ENCODE peak calls at places on chromosomes 4 and X, in eight cellular contexts. One of them, this sample, is unnamed.

GRCh38 chr4:113384600-113384999 is 335.1 kb downstream of the ANK2 start:
- DNase-seq in esophagus squamous epithelium: no peak
- DNase-seq in heart right ventricle: no peak
- DNase-seq in heart left ventricle: no peak
- DNase-seq in fibroblast of mammary gland: peak
- DNase-seq in endodermal cell: no peak
- DNase-seq in brain microvascular endothelial cell: no peak
- DNase-seq in epithelial cell of esophagus: peak
- DNase-seq in this sample: no peak

GRCh38 chr4:168549145-168549544 is 52.3 kb downstream of the PALLD start:
- DNase-seq in esophagus squamous epithelium: no peak
- DNase-seq in heart right ventricle: no peak
- DNase-seq in heart left ventricle: no peak
- DNase-seq in fibroblast of mammary gland: peak
- DNase-seq in endodermal cell: no peak
- DNase-seq in brain microvascular endothelial cell: no peak
- DNase-seq in epithelial cell of esophagus: no peak
- DNase-seq in this sample: no peak

GRCh38 chr4:123415977-123416376 is 19.4 kb downstream of the SPRY1 start:
- DNase-seq in esophagus squamous epithelium: no peak
- DNase-seq in heart right ventricle: no peak
- DNase-seq in heart left ventricle: no peak
- DNase-seq in fibroblast of mammary gland: no peak
- DNase-seq in endodermal cell: no peak
- DNase-seq in brain microvascular endothelial cell: peak
- DNase-seq in epithelial cell of esophagus: peak
- DNase-seq in this sample: no peak

GRCh38 chr4:4791299-4791798 is 68.1 kb upstream of the MSX1 start:
- DNase-seq in esophagus squamous epithelium: no peak
- DNase-seq in heart right ventricle: no peak
- DNase-seq in heart left ventricle: no peak
- DNase-seq in fibroblast of mammary gland: peak
- DNase-seq in endodermal cell: no peak
- DNase-seq in brain microvascular endothelial cell: no peak
- DNase-seq in epithelial cell of esophagus: no peak
- DNase-seq in this sample: no peak

GRCh38 chrX:13078739-13079444 is 34.5 kb upstream of the FAM9C start:
- DNase-seq in esophagus squamous epithelium: no peak
- DNase-seq in heart right ventricle: peak
- DNase-seq in heart left ventricle: peak
- DNase-seq in fibroblast of mammary gland: peak
- DNase-seq in endodermal cell: no peak
- DNase-seq in brain microvascular endothelial cell: peak
- DNase-seq in epithelial cell of esophagus: no peak
- DNase-seq in this sample: peak

GRCh38 chr4:114115526-114115925 is 136.1 kb upstream of the ARSJ start:
- DNase-seq in esophagus squamous epithelium: no peak
- DNase-seq in heart right ventricle: no peak
- DNase-seq in heart left ventricle: no peak
- DNase-seq in fibroblast of mammary gland: no peak
- DNase-seq in endodermal cell: no peak
- DNase-seq in brain microvascular endothelial cell: no peak
- DNase-seq in epithelial cell of esophagus: no peak
- DNase-seq in this sample: no peak

GRCh38 chr4:17324431-17324830 is 187.5 kb downstream of the QDPR start:
- DNase-seq in esophagus squamous epithelium: no peak
- DNase-seq in heart right ventricle: peak
- DNase-seq in heart left ventricle: peak
- DNase-seq in fibroblast of mammary gland: peak
- DNase-seq in endodermal cell: peak
- DNase-seq in brain microvascular endothelial cell: peak
- DNase-seq in epithelial cell of esophagus: peak
- DNase-seq in this sample: no peak

GRCh38 chr4:188949608-188950007 is 810.4 kb downstream of the TRIML1 start:
- DNase-seq in esophagus squamous epithelium: no peak
- DNase-seq in heart right ventricle: no peak
- DNase-seq in heart left ventricle: no peak
- DNase-seq in fibroblast of mammary gland: no peak
- DNase-seq in endodermal cell: no peak
- DNase-seq in brain microvascular endothelial cell: no peak
- DNase-seq in epithelial cell of esophagus: no peak
- DNase-seq in this sample: no peak

GRCh38 chrX:77160301-77160700 is 286.9 kb upstream of the FGF16 start:
- DNase-seq in esophagus squamous epithelium: no peak
- DNase-seq in heart right ventricle: no peak
- DNase-seq in heart left ventricle: no peak
- DNase-seq in fibroblast of mammary gland: no peak
- DNase-seq in endodermal cell: peak
- DNase-seq in brain microvascular endothelial cell: no peak
- DNase-seq in epithelial cell of esophagus: peak
- DNase-seq in this sample: no peak

GRCh38 chr4:54913751-54914526 is 211.5 kb downstream of the KDR start:
- DNase-seq in esophagus squamous epithelium: no peak
- DNase-seq in heart right ventricle: peak
- DNase-seq in heart left ventricle: peak
- DNase-seq in fibroblast of mammary gland: no peak
- DNase-seq in endodermal cell: no peak
- DNase-seq in brain microvascular endothelial cell: no peak
- DNase-seq in epithelial cell of esophagus: no peak
- DNase-seq in this sample: no peak

GRCh38 chr4:152590179-152591031 is 54.5 kb upstream of the FBXW7 start:
- DNase-seq in esophagus squamous epithelium: no peak
- DNase-seq in heart right ventricle: no peak
- DNase-seq in heart left ventricle: no peak
- DNase-seq in fibroblast of mammary gland: peak
- DNase-seq in endodermal cell: no peak
- DNase-seq in brain microvascular endothelial cell: peak
- DNase-seq in epithelial cell of esophagus: peak
- DNase-seq in this sample: no peak

GRCh38 chr4:88059781-88060180 is 52.3 kb downstream of the PKD2 start:
- DNase-seq in esophagus squamous epithelium: no peak
- DNase-seq in heart right ventricle: no peak
- DNase-seq in heart left ventricle: no peak
- DNase-seq in fibroblast of mammary gland: no peak
- DNase-seq in endodermal cell: no peak
- DNase-seq in brain microvascular endothelial cell: no peak
- DNase-seq in epithelial cell of esophagus: no peak
- DNase-seq in this sample: no peak

GRCh38 chr4:175325230-175325629 is 407.1 kb downstream of the ADAM29 start:
- DNase-seq in esophagus squamous epithelium: no peak
- DNase-seq in heart right ventricle: no peak
- DNase-seq in heart left ventricle: no peak
- DNase-seq in fibroblast of mammary gland: peak
- DNase-seq in endodermal cell: no peak
- DNase-seq in brain microvascular endothelial cell: peak
- DNase-seq in epithelial cell of esophagus: no peak
- DNase-seq in this sample: no peak

GRCh38 chr4:76198411-76199237 is 15.0 kb downstream of the SCARB2 start:
- DNase-seq in esophagus squamous epithelium: no peak
- DNase-seq in heart right ventricle: peak
- DNase-seq in heart left ventricle: peak
- DNase-seq in fibroblast of mammary gland: peak
- DNase-seq in endodermal cell: peak
- DNase-seq in brain microvascular endothelial cell: peak
- DNase-seq in epithelial cell of esophagus: peak
- DNase-seq in this sample: peak

GRCh38 chr4:149311076-149311475 is 504.6 kb downstream of the IQCM start:
- DNase-seq in esophagus squamous epithelium: no peak
- DNase-seq in heart right ventricle: no peak
- DNase-seq in heart left ventricle: no peak
- DNase-seq in fibroblast of mammary gland: peak
- DNase-seq in endodermal cell: no peak
- DNase-seq in brain microvascular endothelial cell: no peak
- DNase-seq in epithelial cell of esophagus: peak
- DNase-seq in this sample: no peak

GRCh38 chr4:77010841-77011354 is 61.3 kb downstream of the SEPTIN11 start:
- DNase-seq in esophagus squamous epithelium: no peak
- DNase-seq in heart right ventricle: no peak
- DNase-seq in heart left ventricle: no peak
- DNase-seq in fibroblast of mammary gland: peak
- DNase-seq in endodermal cell: no peak
- DNase-seq in brain microvascular endothelial cell: peak
- DNase-seq in epithelial cell of esophagus: peak
- DNase-seq in this sample: no peak

GRCh38 chrX:17744896-17745523 is 7.7 kb downstream of the SCML1 start:
- DNase-seq in esophagus squamous epithelium: no peak
- DNase-seq in heart right ventricle: no peak
- DNase-seq in heart left ventricle: no peak
- DNase-seq in fibroblast of mammary gland: peak
- DNase-seq in endodermal cell: no peak
- DNase-seq in brain microvascular endothelial cell: no peak
- DNase-seq in epithelial cell of esophagus: peak
- DNase-seq in this sample: no peak

GRCh38 chr4:41693629-41694028 is 54.9 kb downstream of the PHOX2B start:
- DNase-seq in esophagus squamous epithelium: no peak
- DNase-seq in heart right ventricle: no peak
- DNase-seq in heart left ventricle: no peak
- DNase-seq in fibroblast of mammary gland: peak
- DNase-seq in endodermal cell: no peak
- DNase-seq in brain microvascular endothelial cell: peak
- DNase-seq in epithelial cell of esophagus: peak
- DNase-seq in this sample: no peak

GRCh38 chr4:169271692-169272007 is 894 bp upstream of the SH3RF1 start:
- DNase-seq in esophagus squamous epithelium: no peak
- DNase-seq in heart right ventricle: no peak
- DNase-seq in heart left ventricle: no peak
- DNase-seq in fibroblast of mammary gland: no peak
- DNase-seq in endodermal cell: no peak
- DNase-seq in brain microvascular endothelial cell: no peak
- DNase-seq in epithelial cell of esophagus: no peak
- DNase-seq in this sample: no peak

GRCh38 chr4:184348311-184349233 is 125.8 kb downstream of the IRF2 start:
- DNase-seq in esophagus squamous epithelium: no peak
- DNase-seq in heart right ventricle: no peak
- DNase-seq in heart left ventricle: no peak
- DNase-seq in fibroblast of mammary gland: no peak
- DNase-seq in endodermal cell: peak
- DNase-seq in brain microvascular endothelial cell: peak
- DNase-seq in epithelial cell of esophagus: peak
- DNase-seq in this sample: peak

GRCh38 chrX:97322401-97322800 is 438.7 kb downstream of the RPA4 start:
- DNase-seq in esophagus squamous epithelium: no peak
- DNase-seq in heart right ventricle: no peak
- DNase-seq in heart left ventricle: no peak
- DNase-seq in fibroblast of mammary gland: no peak
- DNase-seq in endodermal cell: no peak
- DNase-seq in brain microvascular endothelial cell: no peak
- DNase-seq in epithelial cell of esophagus: no peak
- DNase-seq in this sample: no peak

GRCh38 chrX:10189317-10190268 is 32.8 kb downstream of the CLCN4 start:
- DNase-seq in esophagus squamous epithelium: no peak
- DNase-seq in heart right ventricle: peak
- DNase-seq in heart left ventricle: peak
- DNase-seq in fibroblast of mammary gland: peak
- DNase-seq in endodermal cell: peak
- DNase-seq in brain microvascular endothelial cell: peak
- DNase-seq in epithelial cell of esophagus: peak
- DNase-seq in this sample: peak

GRCh38 chr4:168304744-168305459 is 13.7 kb downstream of the DDX60 start:
- DNase-seq in esophagus squamous epithelium: no peak
- DNase-seq in heart right ventricle: no peak
- DNase-seq in heart left ventricle: no peak
- DNase-seq in fibroblast of mammary gland: peak
- DNase-seq in endodermal cell: no peak
- DNase-seq in brain microvascular endothelial cell: peak
- DNase-seq in epithelial cell of esophagus: peak
- DNase-seq in this sample: no peak

DNA sequence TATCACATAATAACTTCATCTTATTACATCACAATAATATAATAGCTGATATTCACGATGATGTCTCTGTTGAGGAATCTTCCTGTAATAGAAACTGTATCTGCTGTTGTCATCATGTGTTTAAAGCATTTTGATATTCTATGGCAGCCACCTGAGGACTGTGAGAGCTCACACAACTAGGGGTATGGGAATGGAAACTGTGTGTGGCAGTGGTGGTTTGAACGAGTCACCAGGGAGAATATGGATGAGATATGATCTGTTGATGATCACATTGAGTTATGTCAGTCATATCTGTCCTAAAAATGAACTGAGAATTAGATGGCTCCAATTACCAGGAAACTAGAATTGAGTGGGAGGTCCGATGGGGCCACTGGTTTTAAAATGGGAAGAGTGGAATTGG is 169.6 kb downstream of the MID1IP1 start:
- DNase-seq in esophagus squamous epithelium: no peak
- DNase-seq in heart right ventricle: no peak
- DNase-seq in heart left ventricle: no peak
- DNase-seq in fibroblast of mammary gland: no peak
- DNase-seq in endodermal cell: no peak
- DNase-seq in brain microvascular endothelial cell: no peak
- DNase-seq in epithelial cell of esophagus: no peak
- DNase-seq in this sample: no peak
- H3K4me3 ChIP-seq in esophagus squamous epithelium: no peak
- H3K4me3 ChIP-seq in heart right ventricle: no peak
- H3K4me3 ChIP-seq in heart left ventricle: no peak
- H3K4me3 ChIP-seq in fibroblast of mammary gland: no peak
- H3K4me3 ChIP-seq in endodermal cell: no peak
- H3K4me3 ChIP-seq in brain microvascular endothelial cell: no peak
- H3K4me3 ChIP-seq in epithelial cell of esophagus: no peak
- H3K4me3 ChIP-seq in this sample: no peak

GRCh38 chr4:125322363-125322730 is 7.6 kb downstream of the FAT4 start:
- DNase-seq in esophagus squamous epithelium: no peak
- DNase-seq in heart right ventricle: peak
- DNase-seq in heart left ventricle: no peak
- DNase-seq in fibroblast of mammary gland: peak
- DNase-seq in endodermal cell: no peak
- DNase-seq in brain microvascular endothelial cell: peak
- DNase-seq in epithelial cell of esophagus: peak
- DNase-seq in this sample: peak
- H3K4me3 ChIP-seq in esophagus squamous epithelium: no peak
- H3K4me3 ChIP-seq in heart right ventricle: peak
- H3K4me3 ChIP-seq in heart left ventricle: peak
- H3K4me3 ChIP-seq in fibroblast of mammary gland: peak
- H3K4me3 ChIP-seq in endodermal cell: no peak
- H3K4me3 ChIP-seq in brain microvascular endothelial cell: no peak
- H3K4me3 ChIP-seq in epithelial cell of esophagus: no peak
- H3K4me3 ChIP-seq in this sample: peak

GRCh38 chrX:28205126-28205525 is 223.9 kb upstream of the DCAF8L1 start:
- DNase-seq in esophagus squamous epithelium: no peak
- DNase-seq in heart right ventricle: no peak
- DNase-seq in heart left ventricle: no peak
- DNase-seq in fibroblast of mammary gland: no peak
- DNase-seq in endodermal cell: no peak
- DNase-seq in brain microvascular endothelial cell: no peak
- DNase-seq in epithelial cell of esophagus: peak
- DNase-seq in this sample: no peak
- H3K4me3 ChIP-seq in esophagus squamous epithelium: no peak
- H3K4me3 ChIP-seq in heart right ventricle: no peak
- H3K4me3 ChIP-seq in heart left ventricle: no peak
- H3K4me3 ChIP-seq in fibroblast of mammary gland: no peak
- H3K4me3 ChIP-seq in endodermal cell: no peak
- H3K4me3 ChIP-seq in brain microvascular endothelial cell: no peak
- H3K4me3 ChIP-seq in epithelial cell of esophagus: no peak
- H3K4me3 ChIP-seq in this sample: no peak

DNA sequence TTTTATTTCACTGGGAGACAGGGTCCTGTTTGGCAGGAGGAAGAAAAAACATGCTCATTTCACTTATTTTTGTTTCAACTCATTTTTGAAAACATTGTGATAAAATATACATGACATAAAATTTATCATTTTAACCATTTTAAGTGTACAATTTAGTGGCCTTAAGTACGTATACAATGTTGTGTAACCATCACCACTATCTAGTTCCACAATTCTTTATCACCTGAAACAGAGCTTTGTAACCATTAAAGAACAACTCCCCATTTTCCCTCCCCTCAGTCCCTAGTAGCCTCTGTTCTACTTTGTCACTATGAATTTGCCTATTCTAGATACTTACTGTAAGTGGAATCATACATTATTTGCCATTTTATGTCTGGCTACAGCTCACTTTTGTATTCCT is 143.8 kb downstream of the GPAT3 start:
- DNase-seq in esophagus squamous epithelium: no peak
- DNase-seq in heart right ventricle: no peak
- DNase-seq in heart left ventricle: no peak
- DNase-seq in fibroblast of mammary gland: no peak
- DNase-seq in endodermal cell: no peak
- DNase-seq in brain microvascular endothelial cell: no peak
- DNase-seq in epithelial cell of esophagus: no peak
- DNase-seq in this sample: no peak
- H3K4me3 ChIP-seq in esophagus squamous epithelium: no peak
- H3K4me3 ChIP-seq in heart right ventricle: no peak
- H3K4me3 ChIP-seq in heart left ventricle: no peak
- H3K4me3 ChIP-seq in fibroblast of mammary gland: no peak
- H3K4me3 ChIP-seq in endodermal cell: no peak
- H3K4me3 ChIP-seq in brain microvascular endothelial cell: no peak
- H3K4me3 ChIP-seq in epithelial cell of esophagus: no peak
- H3K4me3 ChIP-seq in this sample: no peak

This sample was measured in gastrocnemius medialis.